ENCODE peak calls at places on chromosome 4, in five cellular contexts. W is upper lobe of right lung, V is stomach, M is mesenchymal stem cell, C is HepG2. L is an unnamed sample. For H3K9me3 and H3K4me1, the result is how much of the 10 kb centered on the place peaks cover.

GRCh38 chr4:158371158-158371557 is 150.5 kb upstream of the RXFP1 start:
- DNase-seq in M (no peak), W (no peak), C (no peak), V (no peak), L (no peak)

GRCh38 chr4:78784255-78784654 is 8.1 kb downstream of the BMP2K start:
- DNase-seq in W (no peak), V (no peak), M (peak), C (no peak), L (no peak)

GRCh38 chr4:42331914-42332368 is 65.3 kb upstream of the SHISA3 start:
- DNase-seq in M (peak), V (no peak), C (no peak), W (no peak), L (no peak)

GRCh38 chr4:184170996-184171395 is 46.7 kb downstream of the ENPP6 start:
- DNase-seq in V (no peak), W (no peak), C (no peak), M (peak), L (no peak)

GRCh38 chr4:8281519-8282133 is 12.1 kb downstream of the HTRA3 start:
- DNase-seq in C (no peak), W (no peak), V (no peak), M (no peak), L (peak)

GRCh38 chr4:77100234-77100633 is 24.4 kb upstream of the CCNI start:
- DNase-seq in M (no peak), C (no peak), W (no peak), V (no peak), L (no peak)

GRCh38 chr4:119785963-119786362 is 157.4 kb upstream of the PDE5A start:
- DNase-seq in C (peak), V (peak), M (peak), W (no peak), L (no peak)

GRCh38 chr4:41121906-41122305 is 92.4 kb downstream of the APBB2 start:
- DNase-seq in M (no peak), C (no peak), W (no peak), V (no peak), L (no peak)

GRCh38 chr4:24853142-24853541 is 57.8 kb downstream of the SOD3 start:
- DNase-seq in C (peak), V (no peak), M (peak), W (no peak), L (no peak)

GRCh38 chr4:76830612-76831474 is 67.1 kb downstream of the SOWAHB start:
- DNase-seq in C (peak), M (peak), V (peak), W (no peak), L (peak)

GRCh38 chr4:31084806-31085416 is 364.7 kb downstream of the PCDH7 start:
- DNase-seq in C (no peak), W (no peak), M (peak), V (no peak), L (no peak)

GRCh38 chr4:5956285-5957021 is 61.8 kb downstream of the C4orf50 start:
- DNase-seq in W (peak), C (peak), M (no peak), V (peak), L (peak)

GRCh38 chr4:149164282-149164681 is 651.4 kb downstream of the IQCM start:
- DNase-seq in M (peak), W (no peak), V (no peak), C (no peak), L (no peak)

GRCh38 chr4:385934-386707 is 48.5 kb downstream of the ZNF141 start:
- DNase-seq in W (no peak), C (no peak), V (no peak), M (no peak), L (no peak)
- H3K9me3 ChIP-seq in W (half or more), C (half or more), V (half or more), M (half or more), L (half or more)

GRCh38 chr4:182875471-182875870 is 41.7 kb downstream of the DCTD start:
- DNase-seq in C (no peak), M (no peak), W (no peak), V (no peak), L (no peak)

GRCh38 chr4:182876006-182876405 is 41.2 kb downstream of the DCTD start:
- DNase-seq in V (no peak), W (no peak), C (no peak), M (no peak), L (no peak)

GRCh38 chr4:182874158-182874855 is 42.9 kb downstream of the DCTD start:
- DNase-seq in M (no peak), C (no peak), W (no peak), V (no peak), L (no peak)

GRCh38 chr4:182873726-182874125 is 43.5 kb downstream of the DCTD start:
- DNase-seq in M (no peak), V (no peak), W (no peak), C (no peak), L (no peak)

GRCh38 chr4:182874946-182875345 is 42.2 kb downstream of the DCTD start:
- DNase-seq in C (no peak), W (no peak), M (no peak), V (no peak), L (no peak)
- H3K4me1 ChIP-seq in C (under half), W (under half), M (under half), V (under half), L (under half)

GRCh38 chr4:173288698-173289350 is 45.3 kb downstream of the HMGB2 start:
- DNase-seq in C (no peak), V (no peak), W (no peak), M (peak), L (no peak)

GRCh38 chr4:173284463-173284862 is 49.7 kb downstream of the HMGB2 start:
- DNase-seq in V (no peak), W (no peak), C (no peak), M (no peak), L (no peak)

GRCh38 chr4:173288296-173288695 is 45.9 kb downstream of the HMGB2 start:
- DNase-seq in V (peak), M (peak), C (peak), W (no peak), L (peak)

GRCh38 chr4:173289351-173289725 is 44.8 kb downstream of the HMGB2 start:
- DNase-seq in W (no peak), C (no peak), M (peak), V (no peak), L (no peak)

GRCh38 chr4:173287486-173287885 is 46.7 kb downstream of the HMGB2 start:
- DNase-seq in V (no peak), M (no peak), W (no peak), C (no peak), L (no peak)
- H3K9me3 ChIP-seq in V (under half), M (under half), W (under half), C (under half), L (under half)

GRCh38 chr4:185838514-185839203 is 26.7 kb upstream of the SORBS2 start:
- DNase-seq in M (no peak), V (no peak), C (no peak), W (no peak), L (no peak)

GRCh38 chr4:185836268-185837084 is 24.5 kb upstream of the SORBS2 start:
- DNase-seq in M (no peak), V (no peak), C (peak), W (no peak), L (no peak)

GRCh38 chr4:185839204-185839712 is 27.3 kb upstream of the SORBS2 start:
- DNase-seq in M (peak), V (no peak), W (no peak), C (no peak), L (no peak)

GRCh38 chr4:185837415-185838103 is 25.6 kb upstream of the SORBS2 start:
- DNase-seq in C (no peak), W (no peak), V (no peak), M (no peak), L (no peak)

GRCh38 chr4:185838104-185838452 is 26.1 kb upstream of the SORBS2 start:
- DNase-seq in W (no peak), M (no peak), C (no peak), V (no peak), L (no peak)
- H3K4me1 ChIP-seq in W (under half), M (under half), C (under half), V (under half), L (under half)

GRCh38 chr4:173666-174314 is 49.5 kb downstream of the ZNF718 start:
- DNase-seq in V (no peak), C (no peak), W (no peak), M (no peak), L (no peak)
- H3K9me3 ChIP-seq in V (half or more), C (half or more), W (half or more), M (half or more), L (under half)

DNA sequence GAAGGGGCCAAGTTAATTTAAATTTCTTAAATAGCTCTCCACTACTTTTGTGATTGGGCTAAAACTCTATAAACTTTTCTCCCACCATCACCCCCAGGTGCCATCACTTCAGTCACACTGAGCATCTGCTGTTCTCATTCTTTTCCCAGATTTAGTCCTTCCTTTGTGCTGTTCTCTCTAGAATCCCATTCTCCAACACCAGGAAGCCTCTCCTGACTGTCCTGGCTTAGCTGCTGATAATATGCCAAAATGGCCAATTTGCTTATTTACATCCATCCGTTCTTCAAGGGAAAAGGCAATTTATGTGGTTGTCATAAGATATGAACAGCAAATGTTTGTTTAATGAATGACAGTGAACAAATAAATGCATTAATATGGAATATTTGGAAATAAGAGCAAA is 44.1 kb downstream of the FGFBP1 start:
- DNase-seq in W (no peak), M (no peak), C (no peak), V (no peak), L (no peak)
- H3K4me1 ChIP-seq in W (under half), M (under half), C (under half), V (under half), L (under half)

DNA sequence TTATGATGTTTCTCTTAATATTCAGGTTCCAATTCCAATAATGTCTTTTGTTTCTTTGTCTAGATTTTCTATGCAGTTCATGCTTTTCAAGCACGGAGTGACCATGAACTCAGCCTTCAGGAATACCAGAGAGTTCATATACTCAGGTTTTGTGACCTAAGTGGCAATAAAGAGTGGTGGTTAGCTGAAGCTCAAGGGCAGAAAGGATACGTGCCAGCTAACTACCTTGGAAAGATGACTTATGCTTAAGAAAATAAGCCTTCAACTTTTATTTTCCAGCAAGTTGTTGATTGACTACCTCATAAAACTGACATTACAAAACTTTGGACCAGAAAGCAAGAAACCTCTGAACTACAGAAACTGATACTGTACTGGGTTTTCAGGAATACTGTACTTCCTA is 30.8 kb downstream of the INTS12 start:
- DNase-seq in M (no peak), W (no peak), V (no peak), C (no peak), L (no peak)
- H3K9me3 ChIP-seq in M (under half), W (under half), V (under half), C (under half), L (under half)

DNA sequence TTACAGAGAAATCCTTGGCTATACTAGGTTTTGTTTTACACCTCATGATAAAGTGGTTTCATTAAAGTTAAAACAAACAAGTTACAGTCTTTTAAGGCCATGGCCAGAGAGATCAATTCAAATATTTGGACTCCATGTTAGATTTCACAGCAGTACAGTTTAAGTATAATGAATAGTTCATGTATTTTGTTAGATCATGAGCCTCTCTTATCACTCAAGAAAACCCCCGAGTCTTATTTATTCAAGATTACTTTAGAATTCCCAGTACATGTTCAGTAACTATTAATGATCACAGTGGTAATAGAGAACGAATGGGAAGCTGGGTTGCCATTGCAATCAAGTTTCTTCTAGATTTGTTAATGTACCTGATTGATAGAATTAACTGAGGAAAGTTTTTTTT is 15.2 kb downstream of the PDLIM5 start:
- DNase-seq in W (no peak), M (no peak), V (no peak), C (no peak), L (no peak)
- H3K4me1 ChIP-seq in W (under half), M (under half), V (half or more), C (half or more), L (under half)

L was measured in Peyer's patch.